ENCODE peak calls at places on chromosome 16, in six cellular contexts. K is GM12865, N is nephron progenitor cell, I is NCI-H510A, A is NCI-H1105, T is AG10803. X is an unnamed sample.

GRCh38 chr16:69858196-69859104 is 92.7 kb upstream of the CLEC18A start:
- DNase-seq in K (no peak), N (no peak), A (no peak), I (no peak), T (no peak), X (no peak)

GRCh38 chr16:30148101-30148500 is 25.1 kb upstream of the MAPK3 start:
- DNase-seq in K (no peak), T (no peak), N (no peak), A (no peak), I (no peak), X (no peak)

GRCh38 chr16:84055801-84056634 is 13.4 kb upstream of the SLC38A8 start:
- DNase-seq in N (no peak), I (no peak), A (no peak), K (no peak), T (no peak), X (no peak)

GRCh38 chr16:22663389-22664064 is 150.4 kb upstream of the HS3ST2 start:
- DNase-seq in K (no peak), A (no peak), T (no peak), I (no peak), N (no peak), X (no peak)

GRCh38 chr16:19884021-19884485 is 595 bp downstream of the GPRC5B start:
- DNase-seq in K (no peak), T (no peak), I (no peak), N (peak; percentile 46), A (no peak), X (no peak)

GRCh38 chr16:7331997-7332396 is 648 bp upstream of the RBFOX1 start:
- DNase-seq in A (no peak), N (no peak), I (no peak), K (no peak), T (no peak), X (no peak)

GRCh38 chr16:23673971-23674614 is 4.6 kb upstream of the PLK1 start:
- DNase-seq in K (peak; percentile 61), T (no peak), A (no peak), N (no peak), I (no peak), X (no peak)

GRCh38 chr16:88285514-88285822 is 97.3 kb upstream of the ZNF469 start:
- DNase-seq in A (no peak), T (no peak), I (no peak), N (no peak), K (no peak), X (no peak)

GRCh38 chr16:31141489-31142108 is 6.1 kb upstream of the PRSS8 start:
- DNase-seq in K (no peak), A (no peak), I (no peak), N (no peak), T (no peak), X (no peak)

GRCh38 chr16:9151597-9151996 is 60.2 kb downstream of the HAPSTR1 start:
- DNase-seq in I (no peak), T (peak; percentile 34), K (no peak), A (no peak), N (no peak), X (no peak)

GRCh38 chr16:66267287-66268137 is 99.0 kb upstream of the CDH5 start:
- DNase-seq in T (no peak), K (no peak), A (no peak), I (no peak), N (no peak), X (no peak)

GRCh38 chr16:68275611-68276191 is 11.4 kb downstream of the SLC7A6 start:
- DNase-seq in A (peak; percentile 48), N (no peak), I (no peak), K (peak; percentile 85), T (no peak), X (peak; percentile 78)